ENCODE peak calls at places on chromosome X, in seven cellular contexts. Y, V, O, U, C, H and E are unnamed samples.

GRCh38 chrX:70096052-70096451 is 33.8 kb downstream of the OTUD6A start:
- DNase-seq in Y (peak), V (no peak), O (no peak), U (peak), C (no peak), H (no peak), E (no peak)

GRCh38 chrX:40570346-40571093 is 10.2 kb upstream of the ATP6AP2 start:
- DNase-seq in Y (no peak), V (no peak), O (no peak), U (no peak), C (no peak), H (no peak), E (no peak)

GRCh38 chrX:110282922-110283321 is 35.0 kb downstream of the AMMECR1 start:
- DNase-seq in Y (no peak), V (no peak), O (no peak), U (no peak), C (no peak), H (no peak), E (no peak)

GRCh38 chrX:3244203-3244743 is 102.2 kb downstream of the MXRA5 start:
- DNase-seq in Y (no peak), V (no peak), O (no peak), U (no peak), C (no peak), H (no peak), E (no peak)

GRCh38 chrX:153821066-153821465 is 9.3 kb downstream of the PDZD4 start:
- DNase-seq in Y (no peak), V (no peak), O (no peak), U (no peak), C (no peak), H (no peak), E (no peak)

GRCh38 chrX:19372170-19373033 is 28.7 kb downstream of the PDHA1 start:
- DNase-seq in Y (peak), V (peak), O (peak), U (peak), C (peak), H (peak), E (peak)

GRCh38 chrX:103446665-103447302 is 70.4 kb downstream of the BEX3 start:
- DNase-seq in Y (no peak), V (no peak), O (no peak), U (no peak), C (no peak), H (no peak), E (no peak)

GRCh38 chrX:34956915-34957314 is 14.3 kb downstream of the FAM47B start:
- DNase-seq in Y (no peak), V (peak), O (no peak), U (no peak), C (no peak), H (no peak), E (no peak)

GRCh38 chrX:97039363-97040029 is 155.8 kb downstream of the RPA4 start:
- DNase-seq in Y (no peak), V (no peak), O (peak), U (no peak), C (no peak), H (no peak), E (no peak)

GRCh38 chrX:128929281-128930057 is 593.8 kb downstream of the SMARCA1 start:
- DNase-seq in Y (no peak), V (no peak), O (peak), U (peak), C (no peak), H (no peak), E (no peak)

GRCh38 chrX:125444659-125445058 is 125.0 kb downstream of the TEX13C start:
- DNase-seq in Y (no peak), V (no peak), O (no peak), U (no peak), C (no peak), H (no peak), E (no peak)

GRCh38 chrX:104351173-104351769 is 96.5 kb upstream of the ESX1 start:
- DNase-seq in Y (no peak), V (peak), O (no peak), U (no peak), C (no peak), H (no peak), E (no peak)

GRCh38 chrX:148290041-148290440 is 210.4 kb upstream of the AFF2 start:
- DNase-seq in Y (no peak), V (no peak), O (no peak), U (no peak), C (no peak), H (no peak), E (no peak)

GRCh38 chrX:51336584-51336983 is 4.0 kb downstream of the NUDT10 start:
- DNase-seq in Y (peak), V (peak), O (no peak), U (peak), C (peak), H (no peak), E (no peak)

GRCh38 chrX:42090395-42090794 is 167.0 kb upstream of the CASK start:
- DNase-seq in Y (no peak), V (no peak), O (no peak), U (no peak), C (no peak), H (no peak), E (no peak)

GRCh38 chrX:53048169-53049126 is at the start of gene GPR173:
- DNase-seq in Y (no peak), V (no peak), O (no peak), U (no peak), C (peak), H (peak), E (peak)
- TF ChIP-seq EP300 in Y (no peak), V (no peak), O (no peak), U (no peak), C (no peak), H (peak), E (no peak)

DNA sequence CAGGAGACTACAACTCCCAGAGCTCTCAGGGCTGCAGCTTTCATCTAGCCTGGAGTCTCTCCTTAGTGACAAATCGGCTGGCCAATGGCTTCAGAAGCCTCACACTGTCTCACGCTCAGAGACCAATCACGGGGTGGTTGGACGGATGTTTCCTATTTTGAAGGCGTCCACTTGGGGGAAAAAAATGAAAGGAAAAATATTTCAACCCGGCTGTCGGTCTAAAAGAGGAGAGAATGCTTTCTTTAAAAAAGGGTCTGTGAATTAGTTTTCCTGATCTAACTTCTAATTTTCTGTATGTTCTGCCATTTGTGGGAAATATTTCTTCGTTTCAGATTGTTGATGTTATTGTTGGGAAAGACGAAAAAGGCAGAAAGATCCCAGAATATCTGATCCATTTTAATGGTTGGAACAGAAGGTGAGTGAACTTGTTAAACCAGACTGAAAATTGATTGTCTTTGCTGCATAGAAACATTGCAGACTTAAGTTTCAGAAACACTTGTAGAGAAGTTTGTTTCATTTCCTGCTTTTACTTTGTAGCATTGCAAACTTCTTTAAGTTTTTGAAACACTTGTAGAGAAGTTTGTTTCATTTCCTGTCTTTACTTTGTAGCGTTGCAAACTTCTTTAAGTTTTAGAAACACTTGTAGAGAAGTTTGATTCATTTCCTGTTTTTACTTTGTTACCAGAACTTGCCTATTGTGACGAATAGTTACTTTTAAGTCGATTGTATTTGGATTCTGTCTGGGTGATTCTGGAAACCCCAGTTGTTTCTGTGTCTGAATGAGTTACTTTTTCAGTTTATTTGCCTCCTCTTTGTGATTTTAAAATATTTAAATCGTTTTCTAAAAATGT is 1.6 kb downstream of the MSL3 start:
- DNase-seq in Y (peak), V (peak), O (peak), U (peak), C (peak), H (peak), E (peak)
- H3K27ac ChIP-seq in Y (peak), V (peak), O (peak), U (no peak), C (no peak), H (peak), E (peak)

GRCh38 chrX:1392376-1393130 is 640 bp upstream of the SLC25A6 start:
- DNase-seq in Y (peak), V (peak), O (peak), U (no peak), C (peak), H (peak), E (peak)
- TF ChIP-seq EP300 in Y (no peak), V (no peak), O (no peak), U (peak), C (peak), H (peak), E (peak)

GRCh38 chrX:150507251-150507856 is 61.1 kb upstream of the MTM1 start:
- DNase-seq in Y (no peak), V (no peak), O (no peak), U (no peak), C (peak), H (no peak), E (no peak)
- H3K27ac ChIP-seq in Y (no peak), V (no peak), O (peak), U (no peak), C (no peak), H (peak), E (peak)

GRCh38 chrX:1537031-1537715 is at the start of gene P2RY8:
- DNase-seq in Y (no peak), V (peak), O (peak), U (peak), C (peak), H (peak), E (peak)

GRCh38 chrX:1533083-1533482 is 3.9 kb downstream of the P2RY8 start:
- DNase-seq in Y (no peak), V (no peak), O (no peak), U (no peak), C (no peak), H (no peak), E (no peak)

GRCh38 chrX:1536712-1537030 is 314 bp downstream of the P2RY8 start:
- DNase-seq in Y (no peak), V (no peak), O (no peak), U (no peak), C (no peak), H (no peak), E (no peak)

GRCh38 chrX:1534321-1535168 is 2.4 kb downstream of the P2RY8 start:
- DNase-seq in Y (peak), V (no peak), O (no peak), U (no peak), C (no peak), H (no peak), E (no peak)

GRCh38 chrX:1535241-1536041 is 1.5 kb downstream of the P2RY8 start:
- DNase-seq in Y (no peak), V (no peak), O (no peak), U (no peak), C (peak), H (no peak), E (no peak)
- TF ChIP-seq EP300 in Y (no peak), V (no peak), O (no peak), U (no peak), C (no peak), H (no peak), E (no peak)